ENCODE peak calls at places on chromosome 1, in eight cellular contexts. M is MM.1S, U is NCI-H2081, Z is DMS 273 treated with DMSO at 0.1 percent for 48 hours, P is retina, X is RWPE1, A is NCI-H774, C is GM12864. O is an unnamed sample.

GRCh38 chr1:59017501-59018231 is 233.8 kb upstream of the JUN start:
- DNase-seq in X (no peak), Z (no peak), A (no peak), U (no peak), P (no peak), C (no peak), M (no peak), O (no peak)

GRCh38 chr1:37149296-37149695 is 115.0 kb upstream of the GRIK3 start:
- DNase-seq in Z (no peak), A (no peak), P (peak), M (no peak), C (no peak), X (no peak), U (no peak), O (no peak)

GRCh38 chr1:196866974-196867373 is 20.9 kb upstream of the CFHR4 start:
- DNase-seq in X (no peak), M (peak), P (no peak), C (no peak), A (no peak), U (no peak), Z (no peak), O (no peak)

GRCh38 chr1:227768640-227769039 is 33.4 kb downstream of the SNAP47 start:
- DNase-seq in M (no peak), U (no peak), C (no peak), X (no peak), P (no peak), Z (no peak), A (no peak), O (no peak)

GRCh38 chr1:155976062-155976912 is 2.1 kb downstream of the ARHGEF2 start:
- DNase-seq in M (peak), A (peak), P (peak), C (no peak), U (peak), Z (peak), X (peak), O (peak)

GRCh38 chr1:237043846-237044636 is 2.1 kb downstream of the RYR2 start:
- DNase-seq in U (no peak), Z (no peak), P (peak), M (no peak), X (no peak), A (no peak), C (no peak), O (no peak)

GRCh38 chr1:236144446-236145150 is 2.3 kb downstream of the GPR137B start:
- DNase-seq in P (peak), C (no peak), U (no peak), A (no peak), Z (no peak), M (no peak), X (no peak), O (no peak)

GRCh38 chr1:26289158-26290059 is 9.5 kb downstream of the SH3BGRL3 start:
- DNase-seq in U (no peak), M (no peak), C (no peak), Z (peak), P (peak), X (no peak), A (no peak), O (no peak)

O was measured in NCI-H748 treated with DMSO at 0.1 percent for 48 hours.